ENCODE peak calls at places on chromosomes 16 and 17, in six cellular contexts. N is DMS153, I is NCI-H510A, V is A549, G is fibroblast of lung, D is SHP77 treated with DMSO at 0.1 percent for 48 hours. H is an unnamed sample.

GRCh38 chr16:460787-461186 is 35.3 kb downstream of the RAB11FIP3 start:
- DNase-seq in N (no peak), I (no peak), V (no peak), G (no peak), D (no peak), H (no peak)

GRCh38 chr17:19345486-19346350 is 16.8 kb downstream of the B9D1 start:
- DNase-seq in N (no peak), I (no peak), V (no peak), G (no peak), D (no peak), H (no peak)

GRCh38 chr17:71157297-71157696 is 963.5 kb upstream of the SOX9 start:
- DNase-seq in N (no peak), I (no peak), V (no peak), G (no peak), D (no peak), H (no peak)

GRCh38 chr16:2950773-2951172 is 13.3 kb upstream of the KREMEN2 start:
- DNase-seq in N (no peak), I (no peak), V (no peak), G (no peak), D (no peak), H (no peak)

GRCh38 chr16:89357055-89357454 is 133.3 kb downstream of the ANKRD11 start:
- DNase-seq in N (no peak), I (peak), V (no peak), G (no peak), D (no peak), H (no peak)

GRCh38 chr16:4271176-4272113 is 1.4 kb downstream of the TFAP4 start:
- DNase-seq in N (peak), I (peak), V (peak), G (peak), D (peak), H (peak)

GRCh38 chr17:57785032-57785431 is 39.9 kb upstream of the CCDC182 start:
- DNase-seq in N (no peak), I (no peak), V (no peak), G (no peak), D (no peak), H (no peak)

GRCh38 chr16:89418352-89418751 is 72.0 kb downstream of the ANKRD11 start:
- DNase-seq in N (no peak), I (no peak), V (no peak), G (no peak), D (no peak), H (no peak)

GRCh38 chr16:87297918-87298631 is 19.1 kb downstream of the C16orf95 start:
- DNase-seq in N (no peak), I (no peak), V (no peak), G (no peak), D (no peak), H (peak)

GRCh38 chr16:51416921-51417320 is 265.9 kb upstream of the SALL1 start:
- DNase-seq in N (no peak), I (no peak), V (no peak), G (peak), D (no peak), H (no peak)

GRCh38 chr16:11233727-11234376 is 22.2 kb downstream of the SOCS1 start:
- DNase-seq in N (no peak), I (no peak), V (no peak), G (no peak), D (no peak), H (no peak)

GRCh38 chr16:56382459-56382858 is 42.9 kb downstream of the AMFR start:
- DNase-seq in N (no peak), I (no peak), V (no peak), G (no peak), D (no peak), H (no peak)

GRCh38 chr16:46650224-46650623 is 29.0 kb upstream of the SHCBP1 start:
- DNase-seq in N (no peak), I (no peak), V (no peak), G (peak), D (no peak), H (no peak)

GRCh38 chr17:40023590-40024292 is 8.5 kb downstream of the CSF3 start:
- DNase-seq in N (peak), I (no peak), V (no peak), G (no peak), D (no peak), H (no peak)

GRCh38 chr16:7167651-7168050 is 165.0 kb upstream of the RBFOX1 start:
- DNase-seq in N (no peak), I (no peak), V (no peak), G (no peak), D (no peak), H (no peak)

GRCh38 chr17:2595736-2596135 is 2.3 kb downstream of the PAFAH1B1 start:
- DNase-seq in N (no peak), I (no peak), V (no peak), G (peak), D (no peak), H (no peak)

GRCh38 chr17:16652252-16652651 is 1.4 kb downstream of the ZNF624 start:
- DNase-seq in N (no peak), I (no peak), V (no peak), G (no peak), D (no peak), H (no peak)

GRCh38 chr16:15643453-15644305 is 725 bp upstream of the MARF1 start:
- DNase-seq in N (peak), I (peak), V (peak), G (peak), D (peak), H (no peak)

GRCh38 chr17:6303664-6304063 is 131.3 kb downstream of the AIPL1 start:
- DNase-seq in N (no peak), I (no peak), V (peak), G (peak), D (no peak), H (no peak)

GRCh38 chr17:28908640-28909098 is 5.8 kb upstream of the DHRS13 start:
- DNase-seq in N (no peak), I (no peak), V (no peak), G (peak), D (no peak), H (no peak)

GRCh38 chr17:28878158-28878910 is 19.2 kb downstream of the FLOT2 start:
- DNase-seq in N (no peak), I (no peak), V (no peak), G (no peak), D (no peak), H (no peak)

GRCh38 chr17:14320734-14321475 is 20.0 kb downstream of the HS3ST3B1 start:
- DNase-seq in N (no peak), I (no peak), V (no peak), G (peak), D (no peak), H (no peak)

GRCh38 chr17:1111599-1112443 is 68.0 kb downstream of the ABR start:
- DNase-seq in N (peak), I (peak), V (peak), G (no peak), D (peak), H (no peak)

GRCh38 chr17:19508327-19508867 is 25.3 kb upstream of the SLC47A1 start:
- DNase-seq in N (no peak), I (peak), V (no peak), G (no peak), D (peak), H (no peak)

GRCh38 chr16:70430667-70431536 is 8.0 kb downstream of the ST3GAL2 start:
- DNase-seq in N (no peak), I (no peak), V (no peak), G (no peak), D (no peak), H (no peak)

GRCh38 chr17:50865868-50866260 is 290 bp downstream of the TOB1 start:
- DNase-seq in N (no peak), I (no peak), V (no peak), G (no peak), D (no peak), H (no peak)

GRCh38 chr17:73187203-73187769 is 5.6 kb upstream of the COG1 start:
- DNase-seq in N (peak), I (no peak), V (peak), G (no peak), D (no peak), H (no peak)

GRCh38 chr17:80323982-80324381 is 63.3 kb downstream of the RNF213 start:
- DNase-seq in N (no peak), I (no peak), V (no peak), G (no peak), D (no peak), H (no peak)

GRCh38 chr16:13492046-13492445 is 427.9 kb upstream of the ERCC4 start:
- DNase-seq in N (no peak), I (no peak), V (no peak), G (no peak), D (no peak), H (no peak)

GRCh38 chr16:84277244-84277823 is 17.3 kb upstream of the WFDC1 start:
- DNase-seq in N (peak), I (no peak), V (peak), G (peak), D (peak), H (peak)

GRCh38 chr17:40063915-40064531 is 1.3 kb downstream of the THRA start:
- DNase-seq in N (no peak), I (no peak), V (no peak), G (no peak), D (no peak), H (no peak)

GRCh38 chr16:90016339-90016950 is 2.8 kb downstream of the DBNDD1 start:
- DNase-seq in N (no peak), I (no peak), V (no peak), G (no peak), D (no peak), H (no peak)